ENCODE peak calls at places on chromosomes 12 and 14, in four cellular contexts. G is K562, A is WTC11, Q is HepG2. Z is an unnamed sample.

GRCh38 chr14:89481167-89481566 is 64.1 kb upstream of the FOXN3 start:
- DNase-seq in G (no peak), A (no peak), Q (no peak), Z (no peak)

GRCh38 chr12:8678661-8679111 is 16.1 kb upstream of the MFAP5 start:
- DNase-seq in G (no peak), A (no peak), Q (no peak), Z (no peak)

GRCh38 chr12:29807125-29807524 is 23.4 kb upstream of the TMTC1 start:
- DNase-seq in G (no peak), A (no peak), Q (peak), Z (no peak)

GRCh38 chr14:88910386-88910785 is 85.9 kb downstream of the TTC8 start:
- DNase-seq in G (no peak), A (no peak), Q (no peak), Z (no peak)

GRCh38 chr12:538731-539539 is 79.2 kb downstream of the B4GALNT3 start:
- DNase-seq in G (no peak), A (no peak), Q (no peak), Z (no peak)

GRCh38 chr12:72236071-72236705 is 36.0 kb upstream of the TRHDE start:
- DNase-seq in G (no peak), A (no peak), Q (no peak), Z (no peak)

GRCh38 chr14:36467332-36467731 is 52.7 kb downstream of the NKX2-1 start:
- DNase-seq in G (no peak), A (no peak), Q (no peak), Z (no peak)

GRCh38 chr14:96047101-96047500 is 7.9 kb downstream of the C14orf132 start:
- DNase-seq in G (no peak), A (no peak), Q (no peak), Z (no peak)

GRCh38 chr14:75090353-75090752 is 20.9 kb downstream of the ZC2HC1C start:
- DNase-seq in G (no peak), A (no peak), Q (no peak), Z (no peak)

GRCh38 chr12:447132-447531 is 12.6 kb upstream of the B4GALNT3 start:
- DNase-seq in G (no peak), A (no peak), Q (no peak), Z (no peak)

GRCh38 chr12:12466157-12466556 is 96.5 kb downstream of the DUSP16 start:
- DNase-seq in G (no peak), A (no peak), Q (no peak), Z (no peak)

GRCh38 chr12:29191267-29191889 is 42.3 kb downstream of the FAR2 start:
- DNase-seq in G (no peak), A (no peak), Q (no peak), Z (no peak)

GRCh38 chr14:66038214-66038977 is 447.8 kb upstream of the CCDC196 start:
- DNase-seq in G (no peak), A (no peak), Q (peak), Z (peak)

GRCh38 chr12:111409403-111410228 is 3.9 kb downstream of the SH2B3 start:
- DNase-seq in G (peak), A (no peak), Q (no peak), Z (no peak)

GRCh38 chr12:52865090-52865944 is 16.5 kb upstream of the KRT78 start:
- DNase-seq in G (peak), A (peak), Q (peak), Z (peak)

GRCh38 chr12:52395761-52396434 is 10.2 kb downstream of the KRT82 start:
- DNase-seq in G (peak), A (peak), Q (peak), Z (peak)

GRCh38 chr12:78697817-78698415 is 166.7 kb upstream of the SYT1 start:
- DNase-seq in G (no peak), A (no peak), Q (no peak), Z (no peak)

GRCh38 chr14:106506901-106507305 is 980.5 kb downstream of the TMEM121 start:
- DNase-seq in G (no peak), A (no peak), Q (no peak), Z (no peak)

GRCh38 chr12:53755451-53756290 is 3.9 kb upstream of the CISTR start:
- DNase-seq in G (peak), A (peak), Q (no peak), Z (no peak)

GRCh38 chr12:55908726-55909512 is 18.8 kb downstream of the PYM1 start:
- DNase-seq in G (no peak), A (no peak), Q (peak), Z (no peak)

GRCh38 chr12:99111600-99111999 is 466.5 kb downstream of the APAF1 start:
- DNase-seq in G (no peak), A (peak), Q (no peak), Z (peak)

GRCh38 chr12:57148469-57149308 is 1.3 kb upstream of the LRP1-AS start:
- DNase-seq in G (no peak), A (no peak), Q (peak), Z (no peak)

GRCh38 chr14:38839743-38840375 is 263.2 kb downstream of the SEC23A start:
- DNase-seq in G (no peak), A (no peak), Q (no peak), Z (no peak)

GRCh38 chr12:117342682-117343081 is 18.7 kb downstream of the NOS1 start:
- DNase-seq in G (no peak), A (no peak), Q (no peak), Z (no peak)

GRCh38 chr14:92449404-92449975 is 64.1 kb upstream of the RIN3 start:
- DNase-seq in G (no peak), A (no peak), Q (no peak), Z (no peak)

GRCh38 chr12:114369088-114369487 is 36.9 kb downstream of the TBX5 start:
- DNase-seq in G (no peak), A (no peak), Q (no peak), Z (no peak)

GRCh38 chr14:104228716-104229620 is 90.6 kb downstream of the KIF26A start:
- DNase-seq in G (no peak), A (no peak), Q (no peak), Z (no peak)

GRCh38 chr14:101495827-101496778 is 65.2 kb upstream of the DIO3 start:
- DNase-seq in G (no peak), A (peak), Q (peak), Z (no peak)

GRCh38 chr12:54220092-54220557 is 31.3 kb upstream of the SMUG1 start:
- DNase-seq in G (peak), A (peak), Q (peak), Z (peak)

GRCh38 chr12:21117995-21118394 is 13.0 kb upstream of the SLCO1B1 start:
- DNase-seq in G (no peak), A (no peak), Q (no peak), Z (no peak)

GRCh38 chr12:50551866-50552265 is 47.1 kb downstream of the DIP2B start:
- DNase-seq in G (no peak), A (no peak), Q (no peak), Z (no peak)

GRCh38 chr12:1917172-1918070 is 1.0 kb downstream of the CACNA2D4 start:
- DNase-seq in G (peak), A (no peak), Q (no peak), Z (peak)

GRCh38 chr12:6367065-6367968 is 8.0 kb downstream of the SCNN1A start:
- DNase-seq in G (no peak), A (no peak), Q (peak), Z (peak)

DNA sequence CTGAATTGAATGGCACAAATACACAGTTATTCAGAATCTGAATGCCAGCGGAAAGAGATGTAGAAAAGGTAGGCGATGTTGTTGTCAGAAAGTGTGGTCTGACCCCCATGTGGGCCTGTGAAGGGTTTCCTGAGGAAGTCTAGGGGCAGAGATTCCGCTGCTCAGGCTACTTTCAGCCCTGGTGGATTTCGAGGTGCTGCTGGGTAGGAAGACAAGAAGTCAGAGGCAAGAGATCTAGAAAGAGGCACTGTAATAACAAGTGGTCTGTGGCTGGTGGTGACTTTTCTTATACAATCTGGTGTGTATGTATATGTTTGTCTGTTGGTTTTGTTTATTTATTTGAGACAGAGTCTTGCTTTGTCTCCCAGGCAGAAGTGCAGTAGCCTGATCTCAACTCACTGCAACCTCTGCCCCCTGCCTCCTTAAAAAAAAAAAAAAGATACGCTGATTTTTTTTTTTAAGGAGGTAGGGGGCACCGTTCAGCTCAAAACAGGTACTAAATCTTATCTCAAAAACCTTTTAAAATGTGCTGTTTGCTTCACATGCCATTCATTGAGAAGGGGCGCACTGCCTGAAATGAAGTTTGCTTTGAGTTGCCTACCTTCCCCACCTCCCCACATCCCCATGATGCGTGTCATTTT is 27.1 kb upstream of the MANSC4 start:
- DNase-seq in G (no peak), A (no peak), Q (no peak), Z (no peak)
- TF ChIP-seq SP1 in G (no peak), A (no peak), Q (no peak), Z (no peak)

GRCh38 chr14:71309756-71310155 is 402.5 kb downstream of the PCNX1 start:
- DNase-seq in G (no peak), A (no peak), Q (no peak), Z (no peak)
- TF ChIP-seq ELF4 in G (no peak), A (no peak), Q (no peak), Z (no peak)

DNA sequence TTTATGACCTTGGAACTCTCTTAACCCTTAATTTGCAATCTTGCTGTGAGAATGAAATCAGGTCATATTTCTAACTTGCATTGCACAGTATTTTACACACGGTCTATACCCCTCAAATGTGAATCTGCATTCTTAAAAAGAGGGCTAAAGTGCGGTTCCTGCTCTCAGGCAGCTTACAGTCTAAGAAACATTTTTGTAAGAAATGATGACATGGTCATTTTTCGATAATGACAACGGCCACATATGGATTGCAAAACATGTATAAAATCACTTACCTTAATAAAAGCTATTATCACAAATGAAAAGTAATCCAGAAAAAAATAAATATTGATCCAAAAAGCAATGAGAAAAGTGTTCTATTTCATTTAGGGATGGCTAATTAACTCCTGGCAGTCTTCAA is 24.8 kb upstream of the TMEM132D start:
- DNase-seq in G (no peak), A (no peak), Q (no peak), Z (no peak)
- TF ChIP-seq SP1 in G (no peak), A (no peak), Q (no peak), Z (no peak)

DNA sequence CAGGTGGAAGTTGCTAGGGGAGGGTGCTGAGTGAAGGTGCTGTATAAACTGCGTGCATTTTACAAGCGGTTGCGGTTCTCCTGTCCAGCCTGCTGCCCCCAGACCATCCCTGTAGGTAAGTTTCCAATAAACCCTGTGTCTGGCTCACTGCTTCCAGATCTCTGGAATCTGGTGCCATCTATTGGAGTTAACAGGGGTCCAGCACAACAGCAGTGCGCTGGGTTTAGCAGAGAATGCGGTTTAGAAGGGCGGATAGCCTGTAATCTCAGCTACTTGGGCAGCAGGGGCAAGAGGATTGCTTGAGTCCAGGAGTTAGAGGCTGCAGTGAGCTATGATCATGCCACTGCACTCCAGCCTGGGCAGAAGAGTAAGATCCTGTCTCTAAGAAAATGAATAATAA is 4.9 kb downstream of the AACS start:
- DNase-seq in G (no peak), A (no peak), Q (peak), Z (no peak)
- TF ChIP-seq ELF4 in G (no peak), A (no peak), Q (no peak), Z (no peak)

DNA sequence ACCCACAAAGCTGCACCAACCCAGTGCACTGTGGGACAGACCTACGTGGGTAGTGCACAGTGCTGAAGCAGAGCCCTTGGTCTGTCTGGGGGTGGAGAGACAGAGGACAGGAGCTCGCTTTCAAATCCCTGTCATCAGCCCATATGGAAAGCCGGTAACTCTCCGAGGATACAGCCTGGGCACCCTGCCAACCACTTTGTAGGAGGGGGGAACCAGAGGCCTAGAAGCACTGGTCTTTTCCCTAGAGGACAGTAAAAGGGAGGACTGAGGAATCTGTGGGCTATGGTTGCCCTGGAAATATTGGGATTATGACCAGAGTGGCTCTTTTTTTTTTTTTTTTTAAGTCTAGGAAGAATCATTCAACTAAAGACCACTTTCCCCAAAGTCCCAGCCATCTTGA is 74.3 kb downstream of the MAP3K9 start:
- DNase-seq in G (no peak), A (no peak), Q (no peak), Z (peak)
- TF ChIP-seq SP1 in G (no peak), A (no peak), Q (no peak), Z (no peak)

GRCh38 chr12:4107911-4108697 is 165.5 kb upstream of the CCND2 start:
- DNase-seq in G (no peak), A (no peak), Q (no peak), Z (no peak)

GRCh38 chr12:4109826-4110225 is 163.7 kb upstream of the CCND2 start:
- DNase-seq in G (no peak), A (no peak), Q (no peak), Z (no peak)

GRCh38 chr12:4106617-4107016 is 166.9 kb upstream of the CCND2 start:
- DNase-seq in G (no peak), A (no peak), Q (no peak), Z (no peak)

GRCh38 chr12:4108803-4109345 is 164.7 kb upstream of the CCND2 start:
- DNase-seq in G (no peak), A (no peak), Q (no peak), Z (no peak)

DNA sequence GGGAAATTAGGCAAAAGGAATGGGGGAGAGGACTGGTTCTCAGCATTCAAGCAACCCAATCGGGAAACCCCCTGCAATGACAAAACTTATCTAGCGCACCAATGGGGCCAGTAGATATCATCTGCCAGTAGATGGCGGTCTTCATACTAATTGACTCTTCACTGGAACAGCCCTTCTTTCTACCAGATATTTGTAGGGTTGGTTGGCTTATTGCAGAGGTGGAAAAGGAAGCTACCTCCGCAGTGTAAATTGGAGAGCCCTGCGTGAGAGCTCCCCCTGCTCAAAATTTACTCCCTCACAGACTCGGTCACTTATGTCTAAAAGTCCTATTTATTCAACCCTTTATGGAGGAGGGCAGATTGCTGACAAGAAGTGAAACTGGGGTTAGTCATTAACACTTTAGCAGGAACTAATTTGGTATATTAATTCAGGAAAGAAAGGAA is 166.1 kb upstream of the CCND2 start:
- DNase-seq in G (peak), A (peak), Q (peak), Z (peak)
- TF ChIP-seq ELF4 in G (no peak), A (no peak), Q (no peak), Z (no peak)